ENCODE peak calls at places on chromosomes 6 and 20, in eight cellular contexts. T is iris pigment epithelial cell; H is RWPE2; S is NCI-H1092 treated with DMSO at 0.1 percent for 48 hours; C is adipocyte; R is stimulated activated CD4-positive, alpha-beta T cell treated with anti-CD3 and anti-CD28 coated beads, Interleukin-12 subunit alpha, Interleukin-12 subunit beta, amount 100 ng/mL, for 4 hours; L is GM23248; W is A549. F is an unnamed sample.

GRCh38 chr20:24961384-24962181 is 12.5 kb downstream of the CST7 start:
- DNase-seq in T (no peak), H (peak), S (no peak), C (no peak), R (no peak), L (no peak), W (no peak), F (no peak)

GRCh38 chr20:38278150-38278549 is 17.6 kb upstream of the KIAA1755 start:
- DNase-seq in T (peak), H (peak), S (no peak), C (no peak), R (no peak), L (no peak), W (no peak), F (no peak)

GRCh38 chr20:48260370-48260769 is 475.1 kb upstream of the SULF2 start:
- DNase-seq in T (no peak), H (peak), S (peak), C (no peak), R (no peak), L (no peak), W (no peak), F (no peak)

GRCh38 chr6:137033828-137034227 is 10.9 kb downstream of the IL20RA start:
- DNase-seq in T (no peak), H (no peak), S (no peak), C (no peak), R (no peak), L (no peak), W (no peak), F (no peak)

GRCh38 chr6:73481969-73482368 is 20.4 kb downstream of the MTO1 start:
- DNase-seq in T (no peak), H (no peak), S (no peak), C (no peak), R (no peak), L (no peak), W (no peak), F (no peak)

GRCh38 chr20:23602261-23602660 is 3.5 kb downstream of the CST9 start:
- DNase-seq in T (no peak), H (no peak), S (no peak), C (no peak), R (no peak), L (no peak), W (no peak), F (no peak)

GRCh38 chr6:114735118-114735730 is 392.4 kb upstream of the HS3ST5 start:
- DNase-seq in T (no peak), H (no peak), S (no peak), C (peak), R (no peak), L (no peak), W (no peak), F (no peak)

GRCh38 chr6:97394160-97394748 is 111.2 kb upstream of the MMS22L start:
- DNase-seq in T (peak), H (no peak), S (peak), C (peak), R (peak), L (peak), W (peak), F (peak)